ENCODE peak calls at places on chromosomes 1 and 21, in nine cellular contexts. X, Y, Z, D, M, E, C, G and A are unnamed samples.
A peak's percentile ranks its signal among the peaks of the same experiment; 100 is the strongest.

GRCh38 chr1:232143315-232143886 is 486.5 kb downstream of the SIPA1L2 start:
- DNase-seq in E (peak; percentile 22), D (no peak), C (no peak), Z (no peak), Y (no peak), M (no peak), X (no peak), G (peak; percentile 18), A (peak; percentile 11)

GRCh38 chr1:231139125-231139649 is 22.7 kb upstream of the TRIM67 start:
- DNase-seq in E (peak; percentile 93), X (no peak), G (no peak), M (no peak), D (peak; percentile 19), Y (no peak), Z (no peak), C (peak; percentile 58), A (peak; percentile 87)

GRCh38 chr1:164767257-164768044 is 208.5 kb downstream of the PBX1 start:
- DNase-seq in Z (no peak), E (peak; percentile 98), X (no peak), C (peak; percentile 98), G (no peak), M (no peak), D (peak; percentile 88), Y (no peak), A (peak; percentile 93)

GRCh38 chr1:84101204-84101603 is 42.9 kb upstream of the PRKACB start:
- DNase-seq in G (no peak), Y (no peak), M (no peak), E (no peak), C (no peak), X (no peak), D (no peak), Z (no peak), A (no peak)

GRCh38 chr1:234481771-234482170 is 2.8 kb upstream of the TARBP1 start:
- DNase-seq in M (no peak), Y (no peak), E (no peak), C (no peak), Z (no peak), G (no peak), X (no peak), D (peak; percentile 48), A (no peak)

GRCh38 chr21:26534517-26534916 is 38.6 kb downstream of the CYYR1 start:
- DNase-seq in Z (no peak), Y (no peak), M (no peak), E (no peak), C (no peak), X (no peak), D (no peak), G (no peak), A (no peak)

GRCh38 chr1:197868751-197869501 is 33.5 kb upstream of the C1orf53 start:
- DNase-seq in D (peak; percentile 29), E (peak; percentile 55), Y (peak; percentile 66), M (peak; percentile 41), X (peak; percentile 42), Z (no peak), G (peak; percentile 54), C (peak; percentile 70), A (peak; percentile 72)

GRCh38 chr1:196808529-196809235 is 10.8 kb upstream of the CFHR1 start:
- DNase-seq in D (no peak), Z (no peak), M (no peak), Y (no peak), E (no peak), X (no peak), G (no peak), C (no peak), A (no peak)

GRCh38 chr1:94873520-94874351 is 53.2 kb downstream of the CNN3 start:
- DNase-seq in X (no peak), C (peak; percentile 57), D (no peak), G (peak; percentile 40), M (no peak), E (peak; percentile 55), Z (no peak), Y (peak; percentile 56), A (no peak)

GRCh38 chr1:234866007-234866866 is 256.3 kb upstream of the IRF2BP2 start:
- DNase-seq in D (peak; percentile 98), Z (no peak), M (no peak), X (no peak), E (peak; percentile 88), Y (no peak), G (no peak), C (peak; percentile 90), A (peak; percentile 64)

GRCh38 chr1:27889506-27889905 is 17.2 kb downstream of the THEMIS2 start:
- DNase-seq in Y (peak; percentile 60), E (no peak), D (no peak), C (no peak), M (no peak), Z (no peak), G (no peak), X (no peak), A (no peak)

GRCh38 chr1:109255097-109255651 is 5.8 kb downstream of the CELSR2 start:
- DNase-seq in X (no peak), Z (no peak), D (no peak), E (no peak), G (no peak), C (no peak), M (peak; percentile 90), Y (no peak), A (no peak)

GRCh38 chr1:32525661-32526444 is 13.4 kb upstream of the ZBTB8A start:
- DNase-seq in C (peak; percentile 11), Y (no peak), X (no peak), M (no peak), Z (no peak), D (no peak), E (no peak), G (no peak), A (no peak)

GRCh38 chr21:28247454-28248020 is 745.1 kb downstream of the LTN1 start:
- DNase-seq in E (no peak), G (no peak), X (no peak), C (no peak), Z (no peak), M (no peak), D (no peak), Y (no peak), A (no peak)

GRCh38 chr1:151990058-151990855 is 3.4 kb downstream of the S100A10 start:
- DNase-seq in G (no peak), M (no peak), Y (no peak), C (no peak), E (no peak), D (no peak), X (no peak), Z (no peak), A (no peak)

GRCh38 chr1:172326171-172326570 is 94.3 kb upstream of the C1orf105 start:
- DNase-seq in D (no peak), C (peak; percentile 35), Z (no peak), X (no peak), E (peak; percentile 63), G (no peak), M (no peak), Y (no peak), A (no peak)

GRCh38 chr1:47696404-47696910 is 258.6 kb downstream of the FOXD2 start:
- DNase-seq in G (no peak), Y (no peak), D (no peak), C (no peak), Z (no peak), X (no peak), E (no peak), M (no peak), A (no peak)

GRCh38 chr21:14734191-14734590 is 188.1 kb upstream of the SAMSN1 start:
- DNase-seq in Z (no peak), X (no peak), E (no peak), C (no peak), G (no peak), D (no peak), M (no peak), Y (peak; percentile 14), A (no peak)

GRCh38 chr1:94000531-94001282 is 91.5 kb upstream of the GCLM start:
- DNase-seq in Z (no peak), E (no peak), D (no peak), G (no peak), C (no peak), Y (no peak), M (no peak), X (no peak), A (no peak)

GRCh38 chr21:31235671-31236450 is 108.2 kb downstream of the TIAM1 start:
- DNase-seq in Y (no peak), C (no peak), Z (no peak), M (no peak), E (peak; percentile 71), X (no peak), D (no peak), G (no peak), A (no peak)

GRCh38 chr1:20785907-20786309 is 1.2 kb downstream of the HP1BP3 start:
- DNase-seq in E (no peak), X (no peak), M (no peak), Y (no peak), C (no peak), Z (no peak), G (no peak), D (no peak), A (no peak)

GRCh38 chr21:18191139-18191538 is 53.5 kb upstream of the CHODL start:
- DNase-seq in C (no peak), G (no peak), E (no peak), X (no peak), D (no peak), Z (no peak), Y (no peak), M (no peak), A (no peak)

GRCh38 chr1:37602750-37603694 is 7.3 kb upstream of the GNL2 start:
- DNase-seq in Z (peak; percentile 26), Y (peak; percentile 57), M (peak; percentile 87), E (no peak), X (peak; percentile 68), D (peak; percentile 16), G (peak; percentile 75), C (peak; percentile 16), A (peak; percentile 44)

GRCh38 chr1:77476460-77476859 is 194.6 kb downstream of the AK5 start:
- DNase-seq in G (no peak), X (no peak), D (no peak), M (no peak), C (no peak), Y (no peak), E (no peak), Z (no peak), A (no peak)

GRCh38 chr21:33801424-33802405 is 113.9 kb downstream of the ATP5PO start:
- DNase-seq in C (peak; percentile 80), X (no peak), M (peak; percentile 41), Y (peak; percentile 4), G (peak; percentile 36), D (peak; percentile 35), Z (no peak), E (peak; percentile 63), A (peak; percentile 86)

GRCh38 chr21:33643658-33644311 is 1.5 kb downstream of the ITSN1 start:
- DNase-seq in E (peak; percentile 29), X (no peak), C (no peak), D (peak; percentile 18), Y (no peak), G (peak; percentile 39), Z (no peak), M (no peak), A (no peak)

GRCh38 chr1:181133969-181134418 is 45.5 kb downstream of the IER5 start:
- DNase-seq in Y (no peak), C (no peak), X (no peak), E (no peak), Z (no peak), M (no peak), G (no peak), D (no peak), A (no peak)

GRCh38 chr1:245751671-245752070 is 596.9 kb downstream of the KIF26B start:
- DNase-seq in E (peak; percentile 63), D (no peak), Y (no peak), X (no peak), C (no peak), M (peak; percentile 48), Z (no peak), G (no peak), A (no peak)

GRCh38 chr21:21196087-21196486 is 197.9 kb downstream of the NCAM2 start:
- DNase-seq in X (no peak), Z (no peak), C (peak; percentile 39), G (no peak), Y (no peak), D (peak; percentile 36), M (no peak), E (peak; percentile 77), A (no peak)

GRCh38 chr1:193143285-193143684 is 21.5 kb downstream of the CDC73 start:
- DNase-seq in Y (no peak), D (no peak), C (peak; percentile 41), X (no peak), M (no peak), Z (no peak), E (no peak), G (peak; percentile 26), A (peak; percentile 27)

GRCh38 chr1:155389831-155390230 is 69.1 kb downstream of the RUSC1 start:
- DNase-seq in M (no peak), G (no peak), E (peak; percentile 10), C (peak; percentile 81), Y (no peak), D (no peak), Z (no peak), X (no peak), A (no peak)